ENCODE peak calls at places on chromosomes 7 and 10, in five cellular contexts. S, T, W, H and P are unnamed samples.

GRCh38 chr7:134737561-134738353 is 41.7 kb upstream of the CALD1 start:
- DNase-seq in W (no peak), T (peak; percentile 98), H (peak; percentile 71), S (no peak), P (no peak)

GRCh38 chr7:101162551-101163280 is 2.7 kb downstream of the VGF start:
- DNase-seq in H (no peak), S (no peak), W (peak; percentile 20), T (no peak), P (peak; percentile 55)

GRCh38 chr7:79050592-79050991 is 402.9 kb downstream of the MAGI2 start:
- DNase-seq in S (no peak), H (no peak), T (peak; percentile 69), W (no peak), P (no peak)

GRCh38 chr7:155190608-155191536 is 106.8 kb upstream of the INSIG1 start:
- DNase-seq in T (no peak), H (no peak), S (no peak), W (peak; percentile 72), P (peak; percentile 81)

GRCh38 chr10:82440775-82441174 is 565.8 kb downstream of the NRG3 start:
- DNase-seq in W (no peak), H (no peak), S (no peak), T (no peak), P (no peak)

GRCh38 chr7:23018747-23019146 is 4.8 kb upstream of the HYCC1 start:
- DNase-seq in W (no peak), S (no peak), H (no peak), T (no peak), P (no peak)

GRCh38 chr10:117546020-117546629 is 3.6 kb downstream of the EMX2 start:
- DNase-seq in H (no peak), T (no peak), S (no peak), W (no peak), P (no peak)

GRCh38 chr10:31947144-31947926 is 18.7 kb upstream of the ARHGAP12 start:
- DNase-seq in S (peak; percentile 73), H (peak; percentile 69), T (peak; percentile 88), W (no peak), P (peak; percentile 53)

GRCh38 chr10:93818086-93818485 is 60.4 kb downstream of the LGI1 start:
- DNase-seq in W (no peak), S (no peak), T (no peak), H (no peak), P (no peak)

GRCh38 chr7:159031135-159031701 is 113.4 kb downstream of the VIPR2 start:
- DNase-seq in W (no peak), T (no peak), H (peak; percentile 52), S (no peak), P (no peak)

GRCh38 chr10:110527731-110528171 is 30.0 kb downstream of the DUSP5 start:
- DNase-seq in W (no peak), T (peak; percentile 71), S (no peak), H (no peak), P (no peak)

GRCh38 chr7:39700165-39700564 is 76.8 kb downstream of the RALA start:
- DNase-seq in W (no peak), S (no peak), H (no peak), T (no peak), P (no peak)

GRCh38 chr7:35975851-35976454 is 175.1 kb downstream of the SEPTIN7 start:
- DNase-seq in H (peak; percentile 41), W (peak; percentile 52), S (peak; percentile 74), T (peak; percentile 42), P (peak; percentile 80)

GRCh38 chr10:123496336-123496735 is 169.8 kb upstream of the GPR26 start:
- DNase-seq in T (no peak), H (no peak), S (peak; percentile 10), W (no peak), P (no peak)

GRCh38 chr7:127153315-127153714 is 99.4 kb downstream of the GRM8 start:
- DNase-seq in H (no peak), W (no peak), T (no peak), S (no peak), P (no peak)

GRCh38 chr7:155258233-155258575 is 39.5 kb upstream of the INSIG1 start:
- DNase-seq in W (no peak), H (peak; percentile 26), T (peak; percentile 88), S (no peak), P (no peak)

GRCh38 chr7:151088019-151088855 is 2.0 kb downstream of the AGAP3 start:
- DNase-seq in T (no peak), W (no peak), H (no peak), S (no peak), P (no peak)

GRCh38 chr7:148327379-148327778 is 263.2 kb upstream of the C7orf33 start:
- DNase-seq in H (no peak), W (no peak), T (no peak), S (no peak), P (peak; percentile 60)

GRCh38 chr10:71748671-71749191 is 24.6 kb downstream of the VSIR start:
- DNase-seq in S (no peak), H (peak; percentile 55), T (no peak), W (no peak), P (no peak)

GRCh38 chr10:13857465-13857864 is 270.7 kb downstream of the PRPF18 start:
- DNase-seq in T (no peak), H (no peak), S (peak; percentile 63), W (no peak), P (no peak)

GRCh38 chr7:151078233-151079040 is 2.2 kb downstream of the FASTK start:
- DNase-seq in H (no peak), S (no peak), W (no peak), T (no peak), P (no peak)

GRCh38 chr10:70926215-70927000 is 38.0 kb upstream of the PCBD1 start:
- DNase-seq in W (no peak), H (no peak), S (no peak), T (no peak), P (no peak)

GRCh38 chr10:113872139-113873030 is 17.9 kb downstream of the NHLRC2 start:
- DNase-seq in S (no peak), W (no peak), H (no peak), T (no peak), P (no peak)

DNA sequence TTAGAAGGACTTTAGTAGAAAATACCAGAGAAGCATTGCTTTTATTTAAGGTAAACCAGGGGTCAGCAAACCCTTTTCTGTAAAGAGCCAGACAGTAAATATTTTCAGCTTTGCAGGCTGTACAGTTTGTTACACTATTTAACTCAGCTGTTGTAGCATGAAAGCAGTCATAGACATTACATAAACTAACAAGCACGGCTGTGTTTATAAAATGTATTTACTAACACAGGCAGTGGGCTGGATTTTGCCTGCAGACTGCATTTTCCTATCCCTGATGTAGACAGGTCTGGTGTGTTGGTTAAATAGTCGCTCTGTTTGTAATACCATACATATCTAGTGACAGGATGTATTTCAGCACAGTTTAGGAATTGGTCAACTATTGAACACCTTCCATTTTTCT is 129.3 kb downstream of the ST7 start:
- DNase-seq in T (no peak), W (no peak), S (no peak), H (no peak), P (no peak)
- TF ChIP-seq CTCF in T (no peak), W (no peak), S (no peak), H (no peak), P (no peak)

GRCh38 chr7:38220452-38220851 is 42.4 kb downstream of the STARD3NL start:
- DNase-seq in T (no peak), H (no peak), W (no peak), S (no peak), P (no peak)

GRCh38 chr7:38211940-38212339 is 33.9 kb downstream of the STARD3NL start:
- DNase-seq in S (no peak), H (no peak), T (peak; percentile 48), W (no peak), P (no peak)

GRCh38 chr7:38215115-38215514 is 37.1 kb downstream of the STARD3NL start:
- DNase-seq in S (no peak), H (no peak), W (peak; percentile 29), T (peak; percentile 61), P (peak; percentile 21)

GRCh38 chr7:38217672-38218071 is 39.6 kb downstream of the STARD3NL start:
- DNase-seq in T (no peak), W (no peak), H (no peak), S (no peak), P (no peak)

DNA sequence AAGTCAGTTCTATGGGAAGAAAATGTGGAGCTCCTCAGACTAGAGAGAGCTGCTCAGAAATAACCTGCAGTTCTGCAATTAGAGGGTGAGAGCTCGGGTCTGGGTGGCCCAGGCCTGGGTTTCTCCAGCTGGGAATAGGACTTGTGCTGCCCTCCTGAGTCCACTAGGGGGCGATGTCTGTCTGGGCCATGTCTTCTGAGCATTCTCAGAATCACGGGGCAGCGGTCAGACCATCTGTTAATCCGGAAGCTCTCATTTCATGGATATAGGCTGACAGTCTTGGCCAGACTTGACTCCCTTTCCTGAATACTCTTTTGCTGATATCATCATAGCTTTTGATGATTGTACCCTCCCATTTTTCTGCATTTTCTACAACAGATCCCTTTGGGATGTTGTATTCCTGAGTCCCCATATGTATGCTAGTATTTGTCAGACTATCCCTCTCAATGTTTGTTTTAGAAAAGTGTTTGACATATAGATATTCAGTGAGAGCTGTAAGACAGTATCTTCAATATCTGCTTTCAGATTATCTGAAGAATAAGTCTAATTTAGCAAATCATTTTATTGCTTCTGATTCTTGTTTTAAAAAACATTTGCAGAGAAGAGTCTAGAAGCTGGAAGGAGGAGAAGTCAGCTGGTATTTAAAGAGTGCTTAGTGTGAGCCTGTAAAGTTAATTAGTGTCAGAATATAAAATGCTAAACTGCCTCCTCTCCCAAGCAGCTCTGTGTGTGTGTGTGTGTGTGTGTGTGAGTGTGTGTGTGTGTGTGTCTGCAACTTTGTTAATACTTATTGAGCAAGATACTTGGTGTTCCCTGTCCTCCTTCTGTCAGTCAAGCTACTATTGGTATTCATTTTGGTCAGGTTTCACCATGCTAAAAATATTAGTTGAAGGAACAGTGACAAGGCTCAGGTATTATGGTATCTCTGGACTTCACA is 38.0 kb downstream of the STARD3NL start:
- DNase-seq in T (peak; percentile 92), S (peak; percentile 56), H (peak; percentile 80), W (peak; percentile 79), P (peak; percentile 74)
- TF ChIP-seq CTCF in T (peak; percentile 95), S (peak; percentile 91), H (peak; percentile 83), W (peak; percentile 80), P (peak; percentile 93)

GRCh38 chr10:18793951-18794350 is 134.7 kb downstream of the ARL5B start:
- DNase-seq in H (no peak), S (peak; percentile 22), W (no peak), T (peak; percentile 13), P (no peak)
- TF ChIP-seq CTCF in H (no peak), S (peak; percentile 70), W (no peak), T (peak; percentile 54), P (no peak)

GRCh38 chr10:57026307-57026706 is 665.2 kb upstream of the ZWINT start:
- DNase-seq in S (no peak), T (no peak), H (no peak), W (no peak), P (no peak)
- TF ChIP-seq CTCF in S (no peak), T (no peak), H (no peak), W (no peak), P (no peak)

GRCh38 chr7:49639808-49640207 is 133.6 kb upstream of the VWC2 start:
- DNase-seq in S (no peak), T (no peak), H (no peak), W (no peak), P (no peak)

GRCh38 chr7:49643321-49643720 is 130.1 kb upstream of the VWC2 start:
- DNase-seq in W (no peak), S (no peak), T (no peak), H (no peak), P (no peak)

GRCh38 chr7:49644402-49645166 is 128.9 kb upstream of the VWC2 start:
- DNase-seq in T (no peak), H (no peak), S (peak; percentile 87), W (no peak), P (no peak)

GRCh38 chr7:49645296-49645695 is 128.1 kb upstream of the VWC2 start:
- DNase-seq in W (no peak), H (no peak), T (no peak), S (no peak), P (no peak)

GRCh38 chr7:49643750-49644149 is 129.7 kb upstream of the VWC2 start:
- DNase-seq in S (no peak), W (no peak), H (no peak), T (no peak), P (no peak)
- TF ChIP-seq CTCF in S (no peak), W (no peak), H (no peak), T (no peak), P (no peak)